ENCODE peak calls at places on chromosome 16, in ten cellular contexts. N is A549, R is uterus, S is transverse colon, I is K562, M is endothelial cell of umbilical vein, U is NB4, Y is GM12878, G is body of pancreas, J is IMR-90. Z is an unnamed sample.

GRCh38 chr16:53984936-53985335 is 281.0 kb downstream of the FTO start:
- DNase-seq in N (no peak), R (no peak), S (no peak), I (no peak), M (no peak), U (no peak), Y (no peak), G (no peak), J (no peak), Z (no peak)

GRCh38 chr16:2252806-2253148 is 1.4 kb upstream of the ECI1 start:
- DNase-seq in N (no peak), R (no peak), S (no peak), I (no peak), M (no peak), U (no peak), Y (no peak), G (no peak), J (no peak), Z (no peak)

GRCh38 chr16:64269756-64270155 is 852.1 kb downstream of the CDH11 start:
- DNase-seq in N (no peak), R (no peak), S (no peak), I (no peak), M (no peak), U (no peak), Y (no peak), G (no peak), J (peak; percentile 19), Z (no peak)

GRCh38 chr16:88455610-88456355 is 2.7 kb downstream of the ZFPM1 start:
- DNase-seq in N (peak; percentile 62), R (no peak), S (peak; percentile 61), I (peak; percentile 92), M (peak; percentile 49), U (peak; percentile 85), Y (peak; percentile 81), G (peak; percentile 66), J (peak; percentile 43), Z (peak; percentile 91)

GRCh38 chr16:25065899-25066298 is 45.6 kb upstream of the LCMT1 start:
- DNase-seq in N (no peak), R (no peak), S (no peak), I (peak; percentile 55), M (no peak), U (no peak), Y (no peak), G (no peak), J (no peak), Z (no peak)

GRCh38 chr16:52563767-52564611 is 17.0 kb upstream of the TOX3 start:
- DNase-seq in N (no peak), R (no peak), S (peak; percentile 37), I (no peak), M (no peak), U (no peak), Y (no peak), G (no peak), J (no peak), Z (no peak)

GRCh38 chr16:20844588-20844987 is 38.3 kb downstream of the REXO5 start:
- DNase-seq in N (no peak), R (no peak), S (no peak), I (no peak), M (peak; percentile 65), U (no peak), Y (no peak), G (no peak), J (no peak), Z (peak; percentile 16)

GRCh38 chr16:68707341-68708152 is 29.5 kb upstream of the CDH1 start:
- DNase-seq in N (peak; percentile 89), R (no peak), S (peak; percentile 87), I (peak; percentile 63), M (no peak), U (peak; percentile 31), Y (no peak), G (peak; percentile 75), J (no peak), Z (peak; percentile 30)

GRCh38 chr16:30741461-30741914 is 6.7 kb upstream of the PHKG2 start:
- DNase-seq in N (peak; percentile 88), R (no peak), S (peak; percentile 72), I (no peak), M (peak; percentile 83), U (no peak), Y (no peak), G (peak; percentile 53), J (peak; percentile 92), Z (no peak)

GRCh38 chr16:86398622-86399021 is 111.7 kb upstream of the FOXF1 start:
- DNase-seq in N (no peak), R (no peak), S (no peak), I (no peak), M (peak; percentile 49), U (no peak), Y (no peak), G (no peak), J (peak; percentile 94), Z (no peak)

GRCh38 chr16:78639775-78640174 is 540.3 kb downstream of the WWOX start:
- DNase-seq in N (no peak), R (no peak), S (no peak), I (no peak), M (no peak), U (no peak), Y (no peak), G (no peak), J (no peak), Z (no peak)

GRCh38 chr16:56450275-56450889 is 750 bp downstream of the NUDT21 start:
- DNase-seq in N (peak; percentile 5), R (no peak), S (no peak), I (peak; percentile 32), M (peak; percentile 42), U (peak; percentile 36), Y (no peak), G (no peak), J (peak; percentile 14), Z (peak; percentile 69)

DNA sequence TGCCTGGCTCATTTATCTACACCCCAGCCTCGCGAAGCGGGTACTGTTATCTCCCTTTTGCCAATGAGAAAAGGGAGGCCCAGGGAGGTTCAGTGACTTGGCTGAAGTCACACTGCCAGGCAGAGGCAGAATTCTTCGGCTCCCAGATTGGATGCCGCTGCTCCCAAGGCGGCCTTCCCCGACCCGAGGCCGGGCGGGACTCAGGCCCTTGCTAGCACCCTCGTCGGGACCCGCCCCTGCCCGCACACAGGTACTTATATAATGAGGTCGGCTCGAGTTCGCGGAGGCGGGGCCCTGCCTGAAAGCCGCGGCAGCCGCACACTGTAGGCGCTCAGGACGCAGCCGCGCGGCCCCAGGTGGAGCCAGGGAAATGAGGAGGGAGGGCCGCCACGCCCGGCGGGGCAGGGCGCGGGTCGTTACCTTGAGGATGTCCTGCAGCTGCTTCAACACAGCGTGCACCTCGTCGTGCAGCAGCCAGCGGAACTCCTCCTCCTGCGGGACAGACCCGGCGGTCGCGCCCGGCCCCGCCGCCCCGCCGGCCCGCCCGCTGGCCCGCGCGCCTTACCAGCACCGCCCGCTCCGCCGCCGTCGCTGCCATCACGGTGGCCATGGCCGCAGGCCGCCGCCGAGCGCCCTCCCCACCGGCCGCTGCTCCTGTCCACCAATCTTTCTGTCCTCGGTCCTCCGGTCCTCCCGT is at the start of gene ROGDI:
- DNase-seq in N (peak; percentile 74), R (peak; percentile 63), S (peak; percentile 96), I (peak; percentile 90), M (peak; percentile 46), U (peak; percentile 83), Y (no peak), G (peak; percentile 96), J (peak; percentile 12), Z (peak; percentile 90)
- TF ChIP-seq POLR2A in N (peak; percentile 36), R (no peak), S (peak; percentile 66), I (peak; percentile 36), M (no peak), U (peak; percentile 19), Y (no peak), G (peak; percentile 77), J (no peak), Z (peak; percentile 31)

GRCh38 chr16:48365030-48365600 is 20.1 kb downstream of the SIAH1 start:
- DNase-seq in N (peak; percentile 30), R (no peak), S (no peak), I (peak; percentile 38), M (no peak), U (no peak), Y (no peak), G (no peak), J (no peak), Z (no peak)

GRCh38 chr16:48369765-48370164 is 15.4 kb downstream of the SIAH1 start:
- DNase-seq in N (no peak), R (no peak), S (no peak), I (no peak), M (no peak), U (no peak), Y (no peak), G (no peak), J (no peak), Z (no peak)

GRCh38 chr16:48366165-48367093 is 18.8 kb downstream of the SIAH1 start:
- DNase-seq in N (peak; percentile 88), R (peak; percentile 60), S (peak; percentile 64), I (peak; percentile 64), M (peak; percentile 77), U (peak; percentile 86), Y (peak; percentile 68), G (peak; percentile 67), J (peak; percentile 90), Z (peak; percentile 85)

GRCh38 chr16:48367443-48368049 is 17.7 kb downstream of the SIAH1 start:
- DNase-seq in N (no peak), R (no peak), S (no peak), I (no peak), M (no peak), U (no peak), Y (no peak), G (no peak), J (no peak), Z (peak; percentile 59)

DNA sequence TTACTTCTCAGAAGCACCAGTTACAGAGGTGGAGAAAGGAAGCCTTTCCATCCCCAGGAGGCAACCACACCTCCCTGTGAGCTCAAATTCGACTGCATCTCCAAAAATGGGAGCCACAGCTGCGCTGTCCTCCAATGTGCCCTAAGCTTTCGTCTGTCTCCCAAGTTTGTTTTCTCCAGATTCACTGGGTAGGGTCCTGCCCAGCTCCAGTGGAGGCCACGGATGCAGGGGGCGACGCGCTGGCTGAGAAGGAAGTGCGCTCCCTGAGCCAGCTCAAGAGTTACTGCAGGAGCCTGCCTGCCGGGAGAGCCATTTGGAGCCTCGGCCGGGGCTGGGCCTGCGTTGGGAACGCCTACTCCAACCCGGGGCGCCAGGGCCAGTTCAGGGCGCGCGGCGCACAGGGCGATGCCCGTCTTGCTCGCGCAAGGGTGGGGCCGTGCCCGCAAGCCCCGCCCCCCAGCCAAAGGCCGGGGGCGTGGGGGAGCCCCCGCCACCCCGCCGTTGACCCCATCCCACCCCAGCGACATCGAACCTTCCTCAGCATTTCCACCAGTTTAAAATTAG is 19.5 kb downstream of the SIAH1 start:
- DNase-seq in N (peak; percentile 93), R (peak; percentile 81), S (peak; percentile 94), I (peak; percentile 93), M (peak; percentile 89), U (peak; percentile 91), Y (no peak), G (peak; percentile 95), J (peak; percentile 80), Z (peak; percentile 90)
- TF ChIP-seq POLR2A in N (peak; percentile 80), R (peak; percentile 80), S (peak; percentile 92), I (peak; percentile 80), M (peak; percentile 50), U (no peak), Y (peak; percentile 73), G (peak; percentile 89), J (peak; percentile 77), Z (peak; percentile 50)

GRCh38 chr16:81446318-81447275 is 2.0 kb downstream of the CMIP start:
- DNase-seq in N (peak; percentile 82), R (peak; percentile 43), S (peak; percentile 61), I (peak; percentile 49), M (peak; percentile 35), U (peak; percentile 44), Y (no peak), G (peak; percentile 76), J (peak; percentile 51), Z (peak; percentile 31)
- TF ChIP-seq POLR2A in N (no peak), R (no peak), S (peak; percentile 53), I (no peak), M (no peak), U (no peak), Y (no peak), G (no peak), J (peak; percentile 12), Z (no peak)

GRCh38 chr16:381788-382717 is at the start of gene PGAP6:
- DNase-seq in N (no peak), R (peak; percentile 54), S (peak; percentile 76), I (peak; percentile 67), M (peak; percentile 26), U (peak; percentile 58), Y (no peak), G (peak; percentile 81), J (peak; percentile 33), Z (peak; percentile 78)
- TF ChIP-seq POLR2A in N (peak; percentile 47), R (peak; percentile 45), S (peak; percentile 38), I (no peak), M (no peak), U (peak; percentile 16), Y (peak; percentile 82), G (peak; percentile 48), J (peak; percentile 3), Z (no peak)